ENCODE peak calls at places on chromosomes 11 and 22, in five cellular contexts. X is HFF-Myc, M is astrocyte of the cerebellum, T is body of pancreas, B is BJ. O is an unnamed sample.

GRCh38 chr11:63560506-63561179 is 2.5 kb downstream of the PLAAT2 start:
- DNase-seq in B (no peak), T (peak), X (no peak), M (no peak), O (no peak)

GRCh38 chr11:61861634-61862033 is 29.7 kb downstream of the FADS3 start:
- DNase-seq in M (no peak), B (no peak), X (no peak), T (no peak), O (peak)

GRCh38 chr22:43002198-43002577 is 12.8 kb downstream of the PACSIN2 start:
- DNase-seq in M (no peak), T (no peak), X (no peak), B (no peak), O (peak)

GRCh38 chr22:48342732-48343131 is 1484.9 kb downstream of the BRD1 start:
- DNase-seq in M (no peak), T (no peak), X (no peak), B (no peak), O (no peak)

GRCh38 chr11:111123463-111124398 is 121.8 kb upstream of the POU2AF2 start:
- DNase-seq in B (no peak), X (no peak), T (no peak), M (no peak), O (no peak)

GRCh38 chr11:48050304-48050703 is 69.9 kb downstream of the PTPRJ start:
- DNase-seq in M (no peak), X (no peak), B (no peak), T (no peak), O (no peak)

GRCh38 chr11:10438451-10438850 is 16.6 kb upstream of the AMPD3 start:
- DNase-seq in X (no peak), B (no peak), T (no peak), M (no peak), O (no peak)

GRCh38 chr11:70176940-70177689 is 26.0 kb upstream of the FADD start:
- DNase-seq in M (no peak), T (peak), X (no peak), B (no peak), O (no peak)

GRCh38 chr11:94825111-94825880 is 57.1 kb downstream of the AMOTL1 start:
- DNase-seq in M (no peak), X (no peak), T (no peak), B (no peak), O (no peak)

GRCh38 chr11:26228778-26229177 is 103.2 kb upstream of the ANO3 start:
- DNase-seq in B (no peak), T (no peak), X (no peak), M (no peak), O (peak)

GRCh38 chr11:110069158-110069737 is 23.9 kb upstream of the ZC3H12C start:
- DNase-seq in B (no peak), X (peak), T (peak), M (no peak), O (peak)

GRCh38 chr11:110059706-110060430 is 33.3 kb upstream of the ZC3H12C start:
- DNase-seq in B (no peak), X (no peak), M (no peak), T (no peak), O (no peak)

GRCh38 chr11:59413646-59414045 is 12.6 kb downstream of the OR5A2 start:
- DNase-seq in X (no peak), T (no peak), M (no peak), B (no peak), O (no peak)

GRCh38 chr11:5288108-5288911 is 13.4 kb downstream of the OR51B4 start:
- DNase-seq in M (no peak), B (no peak), X (no peak), T (no peak), O (no peak)

GRCh38 chr11:60084866-60085265 is 3.6 kb upstream of the MS4A2 start:
- DNase-seq in B (no peak), X (no peak), M (no peak), T (no peak), O (no peak)

GRCh38 chr22:44074286-44074984 is 50.3 kb downstream of the PARVB start:
- DNase-seq in B (no peak), T (no peak), X (no peak), M (no peak), O (no peak)

GRCh38 chr11:95698939-95699562 is 90.5 kb downstream of the FAM76B start:
- DNase-seq in T (no peak), M (no peak), B (no peak), X (no peak), O (peak)

GRCh38 chr11:131486937-131487336 is 116.5 kb downstream of the NTM start:
- DNase-seq in M (no peak), B (no peak), X (no peak), T (no peak), O (no peak)

GRCh38 chr22:46148885-46149492 is 1.3 kb upstream of the PPARA start:
- DNase-seq in M (no peak), T (no peak), X (no peak), B (no peak), O (no peak)

GRCh38 chr11:11065396-11065795 is 207.5 kb upstream of the ZBED5 start:
- DNase-seq in M (no peak), B (no peak), T (no peak), X (no peak), O (no peak)

GRCh38 chr11:85941380-85941973 is 86.3 kb downstream of the CCDC83 start:
- DNase-seq in B (no peak), T (peak), M (peak), X (no peak), O (peak)

GRCh38 chr11:120717042-120717441 is 205.5 kb downstream of the GRIK4 start:
- DNase-seq in B (no peak), M (no peak), T (no peak), X (no peak), O (no peak)

GRCh38 chr11:103737791-103738190 is 298.6 kb upstream of the DDI1 start:
- DNase-seq in B (no peak), M (no peak), T (no peak), X (no peak), O (peak)

GRCh38 chr11:19756675-19757475 is 44.2 kb downstream of the NAV2 start:
- DNase-seq in B (no peak), T (no peak), X (no peak), M (peak), O (peak)

GRCh38 chr11:17063171-17064002 is 14.1 kb downstream of the RPS13 start:
- DNase-seq in T (peak), M (peak), B (no peak), X (no peak), O (peak)

GRCh38 chr22:27331526-27332281 is 469.9 kb downstream of the MN1 start:
- DNase-seq in X (no peak), M (no peak), B (no peak), T (peak), O (peak)

GRCh38 chr11:11243258-11243789 is 109.7 kb downstream of the CSNK2A3 start:
- DNase-seq in X (no peak), M (no peak), T (peak), B (no peak), O (no peak)

GRCh38 chr22:36584666-36585065 is 55.7 kb upstream of the EIF3D start:
- DNase-seq in M (no peak), B (no peak), T (no peak), X (no peak), O (no peak)

GRCh38 chr22:47006433-47006832 is 244.0 kb downstream of the TBC1D22A start:
- DNase-seq in B (no peak), X (no peak), T (no peak), M (no peak), O (no peak)

GRCh38 chr22:35839811-35840739 is 122.4 kb downstream of the APOL5 start:
- DNase-seq in T (peak), X (peak), B (peak), M (peak), O (peak)

GRCh38 chr11:115869780-115870431 is 365.7 kb upstream of the CADM1 start:
- DNase-seq in T (no peak), B (no peak), X (no peak), M (no peak), O (peak)

GRCh38 chr11:48164836-48165235 is 51.8 kb upstream of the OR4B1 start:
- DNase-seq in T (no peak), M (no peak), X (no peak), B (no peak), O (no peak)

GRCh38 chr11:976431-977160 is 50.9 kb downstream of the AP2A2 start:
- DNase-seq in B (no peak), M (peak), T (peak), X (no peak), O (no peak)

GRCh38 chr11:978781-979180 is 53.1 kb downstream of the AP2A2 start:
- DNase-seq in M (no peak), T (no peak), X (no peak), B (no peak), O (no peak)

GRCh38 chr11:978073-978720 is 52.5 kb downstream of the AP2A2 start:
- DNase-seq in B (no peak), X (no peak), M (no peak), T (no peak), O (no peak)

GRCh38 chr11:973237-973636 is 47.6 kb downstream of the AP2A2 start:
- DNase-seq in X (no peak), T (no peak), B (no peak), M (no peak), O (no peak)

DNA sequence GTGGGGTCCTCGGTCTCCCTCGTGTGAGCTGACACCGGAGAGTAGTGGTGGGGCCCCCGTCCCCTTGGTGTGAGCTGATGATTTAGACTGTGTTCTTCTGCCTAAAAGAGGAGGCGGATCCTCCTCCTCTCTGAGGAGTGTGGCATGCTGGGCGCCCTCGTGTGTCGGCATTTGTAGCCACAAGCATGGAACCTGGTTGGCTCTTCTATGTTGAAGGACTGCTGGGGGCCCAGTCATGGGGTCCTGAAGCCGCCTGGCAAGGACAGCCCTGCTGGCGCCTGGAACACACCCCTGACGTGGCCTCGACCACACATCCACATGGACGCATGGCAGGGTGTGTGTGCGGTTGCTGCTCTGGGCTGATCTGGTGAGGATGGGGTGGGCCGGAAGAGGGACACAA is 50.2 kb downstream of the AP2A2 start:
- DNase-seq in X (no peak), M (peak), B (no peak), T (no peak), O (peak)
- TF ChIP-seq CTCF in X (no peak), M (peak), B (peak), T (no peak), O (peak)

GRCh38 chr22:20964090-20964798 is 2.8 kb upstream of the AIFM3 start:
- DNase-seq in M (no peak), B (no peak), T (no peak), X (no peak), O (no peak)

GRCh38 chr22:20965888-20966855 is 883 bp upstream of the AIFM3 start:
- DNase-seq in B (no peak), X (no peak), T (no peak), M (no peak), O (no peak)

GRCh38 chr22:20965104-20965887 is 1.8 kb upstream of the AIFM3 start:
- DNase-seq in T (peak), X (no peak), M (no peak), B (no peak), O (peak)

GRCh38 chr22:20963201-20964052 is 3.6 kb upstream of the AIFM3 start:
- DNase-seq in M (no peak), X (no peak), B (no peak), T (no peak), O (no peak)

DNA sequence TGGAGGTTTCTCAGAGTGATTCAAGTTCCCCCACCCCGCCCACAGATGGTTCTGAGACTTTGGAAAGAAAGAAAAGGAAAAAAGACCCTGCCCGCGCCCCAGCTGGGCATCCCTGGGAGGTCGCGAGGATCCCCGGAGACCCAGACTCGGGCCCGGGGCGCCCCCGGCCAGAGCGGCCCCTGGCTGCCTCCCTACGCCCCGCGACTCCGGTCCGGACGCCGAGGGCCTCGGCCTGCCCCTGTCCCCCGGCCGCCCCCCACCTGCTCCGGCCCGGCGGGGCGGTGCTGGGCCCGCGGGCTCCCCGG is 2.3 kb upstream of the AIFM3 start:
- DNase-seq in X (no peak), M (no peak), T (no peak), B (no peak), O (no peak)
- H3K4me3 ChIP-seq in X (peak), M (peak), T (no peak), B (peak), O (peak)

GRCh38 chr11:91220476-91221202 is 997.8 kb upstream of the CHORDC1 start:
- DNase-seq in B (no peak), X (no peak), M (no peak), T (no peak), O (no peak)
- TF ChIP-seq CTCF in B (no peak), X (no peak), M (no peak), T (no peak), O (no peak)

GRCh38 chr11:113689711-113690618 is 16.1 kb downstream of the TMPRSS5 start:
- DNase-seq in B (no peak), X (no peak), M (no peak), T (no peak), O (no peak)
- H3K4me3 ChIP-seq in B (no peak), X (no peak), M (no peak), T (no peak), O (no peak)

GRCh38 chr22:25774575-25775026 is 32.6 kb downstream of the MYO18B start:
- DNase-seq in X (no peak), T (no peak), M (no peak), B (no peak), O (no peak)
- TF ChIP-seq CTCF in X (peak), T (peak), M (peak), B (peak), O (peak)

GRCh38 chr22:40421941-40422340 is 51.5 kb downstream of the SGSM3 start:
- DNase-seq in X (no peak), B (no peak), M (no peak), T (no peak), O (no peak)
- H3K4me3 ChIP-seq in X (no peak), B (no peak), M (no peak), T (no peak), O (no peak)

GRCh38 chr11:46741600-46742484 is 22.8 kb downstream of the F2 start:
- DNase-seq in M (no peak), X (no peak), B (no peak), T (no peak), O (no peak)
- TF ChIP-seq CTCF in M (no peak), X (no peak), B (no peak), T (no peak), O (no peak)

DNA sequence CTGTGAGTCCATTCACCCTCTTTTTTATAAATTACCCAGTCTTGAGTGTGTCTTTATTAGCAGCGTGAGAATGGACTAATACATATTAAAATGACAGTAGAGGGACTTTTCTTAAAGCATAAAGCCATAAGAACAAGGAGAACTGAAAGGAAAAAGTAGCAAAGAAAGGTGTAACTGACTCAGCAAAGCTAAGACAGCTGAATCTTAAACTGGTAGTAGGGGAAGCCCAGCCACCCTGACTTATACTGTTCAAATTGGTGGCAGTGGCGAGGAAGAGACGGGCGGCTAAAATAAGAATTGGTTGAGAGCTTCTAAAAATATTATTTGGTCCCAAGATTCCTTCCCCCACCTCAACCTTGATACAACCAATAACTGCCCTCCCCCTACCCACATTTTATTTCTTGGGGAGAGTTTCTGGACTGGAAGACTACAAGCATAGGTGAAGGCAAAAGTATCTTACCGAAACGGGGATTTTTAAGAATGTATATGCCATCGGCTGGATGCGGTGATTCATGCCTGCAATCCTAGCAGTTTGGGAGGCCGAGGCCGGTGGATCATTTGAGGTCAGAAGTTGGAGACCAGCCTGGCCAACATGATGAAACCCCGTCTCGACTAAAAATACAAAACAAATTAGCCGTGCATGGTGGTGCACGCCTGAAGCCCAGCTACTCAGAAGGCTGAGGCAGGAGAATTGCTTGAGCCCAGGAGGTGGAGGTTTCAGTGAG is 20.6 kb upstream of the SLN start:
- DNase-seq in X (no peak), T (no peak), M (no peak), B (no peak), O (no peak)
- H3K4me3 ChIP-seq in X (no peak), T (no peak), M (no peak), B (no peak), O (no peak)

O was measured in cardiac muscle cell.